ENCODE peak calls at places on chromosomes 4 and X, in seven cellular contexts. J, S, R, U, E, X and B are unnamed samples.
A peak's percentile ranks its signal among the peaks of the same experiment; 100 is the strongest.

GRCh38 chrX:68488657-68489056 is 10.2 kb upstream of the YIPF6 start:
- DNase-seq in J (peak; percentile 43), S (no peak), R (no peak), U (no peak), E (no peak), X (no peak), B (no peak)

GRCh38 chr4:142558851-142559250 is 287.2 kb downstream of the INPP4B start:
- DNase-seq in J (no peak), S (no peak), R (no peak), U (no peak), E (no peak), X (no peak), B (no peak)

GRCh38 chrX:114626323-114626722 is 42.4 kb downstream of the HTR2C start:
- DNase-seq in J (peak; percentile 2), S (no peak), R (no peak), U (no peak), E (no peak), X (no peak), B (no peak)

GRCh38 chr4:167234388-167234881 is at the start of gene SPOCK3:
- DNase-seq in J (peak; percentile 22), S (no peak), R (no peak), U (peak; percentile 26), E (no peak), X (peak; percentile 29), B (no peak)

GRCh38 chr4:5719329-5720055 is 8.5 kb downstream of the EVC start:
- DNase-seq in J (no peak), S (no peak), R (no peak), U (no peak), E (no peak), X (no peak), B (no peak)

GRCh38 chr4:13347517-13348125 is 136.5 kb downstream of the RAB28 start:
- DNase-seq in J (no peak), S (no peak), R (no peak), U (no peak), E (no peak), X (no peak), B (no peak)

GRCh38 chrX:46485897-46486296 is 59.3 kb downstream of the ZNF674 start:
- DNase-seq in J (no peak), S (no peak), R (no peak), U (no peak), E (no peak), X (no peak), B (no peak)

GRCh38 chr4:107719211-107719926 is 665 bp downstream of the PAPSS1 start:
- DNase-seq in J (no peak), S (no peak), R (no peak), U (no peak), E (no peak), X (no peak), B (peak; percentile 55)

GRCh38 chr4:162274354-162274753 is 110.6 kb upstream of the FSTL5 start:
- DNase-seq in J (no peak), S (no peak), R (no peak), U (no peak), E (no peak), X (no peak), B (no peak)

GRCh38 chrX:15930585-15930984 is 76.0 kb upstream of the AP1S2 start:
- DNase-seq in J (peak; percentile 6), S (peak; percentile 28), R (no peak), U (no peak), E (no peak), X (no peak), B (peak; percentile 62)

GRCh38 chrX:101040197-101040596 is 11.7 kb downstream of the TRMT2B start:
- DNase-seq in J (no peak), S (no peak), R (no peak), U (no peak), E (no peak), X (no peak), B (no peak)

GRCh38 chr4:87426865-87427517 is 4.6 kb downstream of the NUDT9 start:
- DNase-seq in J (no peak), S (no peak), R (no peak), U (no peak), E (no peak), X (no peak), B (no peak)

GRCh38 chrX:29229802-29230201 is 642.6 kb downstream of the IL1RAPL1 start:
- DNase-seq in J (no peak), S (no peak), R (no peak), U (no peak), E (no peak), X (no peak), B (no peak)

GRCh38 chrX:29233592-29234179 is 646.4 kb downstream of the IL1RAPL1 start:
- DNase-seq in J (no peak), S (no peak), R (no peak), U (no peak), E (no peak), X (no peak), B (no peak)

DNA sequence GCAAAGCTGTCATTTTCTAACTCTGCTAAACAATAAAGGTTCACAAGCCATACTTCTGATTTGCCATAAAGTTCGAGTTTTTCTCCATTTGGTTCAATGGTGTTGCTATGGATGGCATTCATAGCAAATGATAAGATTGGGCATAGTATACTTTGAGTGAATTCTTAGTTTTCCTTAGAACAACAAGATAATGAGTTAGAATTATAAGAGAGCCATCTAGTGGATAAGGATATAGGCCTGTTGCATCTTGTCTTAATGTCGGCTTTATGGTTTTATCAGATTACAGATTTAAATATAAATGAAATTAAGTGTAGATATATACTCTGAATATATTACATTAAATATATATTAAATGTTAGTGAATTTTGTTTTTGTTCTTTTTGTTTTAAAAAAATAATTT is 644.6 kb downstream of the IL1RAPL1 start:
- DNase-seq in J (no peak), S (no peak), R (no peak), U (no peak), E (no peak), X (no peak), B (no peak)
- TF ChIP-seq CTCF in J (no peak), S (no peak), R (peak; percentile 35), U (no peak), E (no peak), X (no peak), B (peak; percentile 24)

GRCh38 chr4:131426023-131426758 is 1722.9 kb upstream of the PCDH10 start:
- DNase-seq in J (no peak), S (no peak), R (no peak), U (no peak), E (no peak), X (no peak), B (no peak)

GRCh38 chr4:131427000-131427399 is 1722.1 kb upstream of the PCDH10 start:
- DNase-seq in J (no peak), S (no peak), R (no peak), U (no peak), E (no peak), X (no peak), B (no peak)

GRCh38 chr4:131430302-131430701 is 1718.8 kb upstream of the PCDH10 start:
- DNase-seq in J (no peak), S (no peak), R (no peak), U (no peak), E (no peak), X (no peak), B (peak; percentile 30)
- TF ChIP-seq CTCF in J (no peak), S (no peak), R (no peak), U (no peak), E (no peak), X (no peak), B (peak; percentile 58)

DNA sequence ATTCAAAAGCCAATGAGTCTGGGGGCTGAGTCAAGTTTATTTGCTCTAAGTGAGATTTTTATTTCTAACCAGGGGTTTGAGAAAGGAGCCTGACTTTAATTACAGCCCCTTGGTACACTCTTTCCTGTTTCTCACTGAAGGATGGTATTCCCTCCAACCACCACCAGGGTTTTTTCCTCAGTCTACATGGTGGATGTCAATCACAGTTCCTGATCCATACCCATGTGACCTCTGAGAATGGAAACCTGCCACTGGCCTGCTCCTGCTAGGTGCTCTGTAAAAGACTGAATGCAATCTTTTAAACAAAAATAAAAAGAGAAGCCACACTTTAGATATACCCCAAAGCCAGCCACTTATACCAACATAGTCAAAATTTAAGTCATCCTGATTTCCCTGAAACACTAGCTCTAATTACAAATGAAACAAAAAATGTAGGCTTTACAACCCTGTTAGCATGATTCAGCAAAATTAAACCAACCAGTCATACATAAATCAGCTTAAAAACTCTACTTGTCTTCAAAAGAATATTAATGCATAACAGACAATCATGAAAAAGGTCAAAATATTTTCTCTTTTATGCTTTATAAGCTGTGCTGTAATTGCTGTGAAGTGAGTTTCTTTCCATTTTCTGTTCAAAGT is 112.1 kb upstream of the NWD2 start:
- DNase-seq in J (no peak), S (no peak), R (no peak), U (no peak), E (no peak), X (no peak), B (no peak)
- TF ChIP-seq CTCF in J (no peak), S (no peak), R (peak; percentile 19), U (no peak), E (no peak), X (peak; percentile 66), B (peak; percentile 34)

DNA sequence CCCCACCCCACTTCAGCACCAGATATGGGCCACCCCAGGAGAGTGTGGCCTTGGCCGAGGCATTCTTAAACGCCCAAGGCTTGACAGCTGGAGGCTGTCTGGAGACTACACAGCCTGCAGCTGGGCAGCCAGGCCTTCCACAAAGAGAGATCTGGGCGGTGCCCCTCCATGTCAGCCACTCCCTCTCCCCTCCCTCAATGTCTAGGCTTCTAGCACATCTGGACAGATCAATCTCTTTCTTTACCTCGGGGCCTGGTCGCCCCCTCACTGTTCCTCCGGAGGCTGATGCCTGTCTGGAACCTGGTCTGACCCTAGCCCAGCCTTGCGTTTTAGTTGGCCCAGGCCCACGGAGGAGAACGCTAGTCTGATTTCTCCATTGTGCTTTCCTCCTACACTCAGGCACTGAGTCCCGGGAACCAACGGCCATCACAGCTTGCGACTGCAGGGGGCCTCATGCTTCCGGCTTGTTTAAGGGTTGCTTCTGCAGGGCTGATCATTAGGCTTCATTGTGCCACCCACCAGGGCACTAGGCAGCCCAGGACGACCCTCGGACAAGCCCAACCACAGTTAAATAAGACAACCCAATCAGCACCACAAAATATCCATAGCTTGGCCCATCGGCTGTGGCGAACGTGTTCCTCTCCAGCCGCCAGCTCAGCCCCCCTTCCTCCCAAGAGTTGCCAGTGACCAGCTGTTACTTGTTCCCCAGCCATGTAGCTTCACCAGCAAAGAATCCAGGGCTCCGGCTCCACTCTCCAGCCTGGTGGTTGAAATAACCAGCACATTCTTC is 200.6 kb downstream of the BCOR start:
- DNase-seq in J (no peak), S (no peak), R (no peak), U (peak; percentile 44), E (no peak), X (no peak), B (no peak)
- TF ChIP-seq CTCF in J (no peak), S (peak; percentile 5), R (no peak), U (no peak), E (no peak), X (no peak), B (no peak)

GRCh38 chrX:95823796-95824195 is 860.8 kb upstream of the DIAPH2 start:
- DNase-seq in J (no peak), S (no peak), R (no peak), U (no peak), E (no peak), X (no peak), B (no peak)
- TF ChIP-seq CTCF in J (no peak), S (no peak), R (peak; percentile 38), U (no peak), E (no peak), X (peak; percentile 72), B (no peak)

GRCh38 chr4:17966312-17966711 is 55.2 kb downstream of the LCORL start:
- DNase-seq in J (no peak), S (no peak), R (no peak), U (no peak), E (no peak), X (no peak), B (no peak)
- TF ChIP-seq CTCF in J (no peak), S (no peak), R (no peak), U (no peak), E (no peak), X (no peak), B (no peak)

GRCh38 chrX:136162827-136163427 is 15.6 kb downstream of the FHL1 start:
- DNase-seq in J (peak; percentile 60), S (no peak), R (peak; percentile 56), U (peak; percentile 61), E (no peak), X (no peak), B (peak; percentile 42)
- TF ChIP-seq CTCF in J (peak; percentile 62), S (peak; percentile 91), R (peak; percentile 83), U (no peak), E (peak; percentile 71), X (no peak), B (peak; percentile 74)